ENCODE peak calls at places on chromosomes 6 and 20, in nine cellular contexts. H is astrocyte of the spinal cord, B is brain microvascular endothelial cell, Z is GM10248, X is aorta, P is T-helper 17 cell, M is AG10803, R is BJ, E is ELF-1. Y is an unnamed sample.

GRCh38 chr6:123913858-123914257 is 110.2 kb downstream of the NKAIN2 start:
- DNase-seq in H (peak), B (no peak), Z (no peak), X (no peak), P (no peak), M (no peak), R (no peak), E (no peak), Y (no peak)

GRCh38 chr6:28606424-28607391 is 81.0 kb downstream of the GPX5 start:
- DNase-seq in H (peak), B (peak), Z (peak), X (no peak), P (no peak), M (peak), R (no peak), E (peak), Y (peak)

GRCh38 chr6:42226251-42227143 is 8.8 kb upstream of the MRPS10 start:
- DNase-seq in H (peak), B (peak), Z (no peak), X (peak), P (no peak), M (peak), R (peak), E (peak), Y (peak)

GRCh38 chr6:45420083-45420908 is 42.6 kb upstream of the SUPT3H start:
- DNase-seq in H (peak), B (peak), Z (peak), X (no peak), P (peak), M (peak), R (no peak), E (peak), Y (peak)

GRCh38 chr20:59402697-59403096 is 102.3 kb downstream of the EDN3 start:
- DNase-seq in H (no peak), B (no peak), Z (no peak), X (no peak), P (no peak), M (no peak), R (no peak), E (no peak), Y (no peak)

GRCh38 chr6:135535989-135536414 is 38.5 kb upstream of the AHI1 start:
- DNase-seq in H (peak), B (peak), Z (peak), X (no peak), P (no peak), M (peak), R (peak), E (peak), Y (peak)

GRCh38 chr6:33343953-33344611 is 26.5 kb upstream of the ZBTB22 start:
- DNase-seq in H (no peak), B (no peak), Z (peak), X (no peak), P (peak), M (no peak), R (no peak), E (no peak), Y (no peak)

GRCh38 chr6:157455028-157455714 is 74.2 kb downstream of the ZDHHC14 start:
- DNase-seq in H (no peak), B (no peak), Z (no peak), X (no peak), P (no peak), M (no peak), R (no peak), E (no peak), Y (no peak)

GRCh38 chr20:32289661-32290431 is 12.4 kb downstream of the KIF3B start:
- DNase-seq in H (no peak), B (no peak), Z (no peak), X (no peak), P (no peak), M (no peak), R (no peak), E (no peak), Y (no peak)

GRCh38 chr20:8721098-8721497 is 347.8 kb upstream of the PLCB4 start:
- DNase-seq in H (peak), B (peak), Z (no peak), X (no peak), P (no peak), M (peak), R (no peak), E (peak), Y (peak)

GRCh38 chr6:109977791-109978173 is 329 bp upstream of the GPR6 start:
- DNase-seq in H (no peak), B (no peak), Z (no peak), X (no peak), P (no peak), M (no peak), R (no peak), E (no peak), Y (no peak)

GRCh38 chr20:37282558-37282957 is 6.9 kb upstream of the MANBAL start:
- DNase-seq in H (peak), B (peak), Z (no peak), X (no peak), P (no peak), M (peak), R (no peak), E (peak), Y (peak)

GRCh38 chr6:116410945-116411623 is 40.3 kb downstream of the DSE start:
- DNase-seq in H (peak), B (peak), Z (no peak), X (no peak), P (no peak), M (peak), R (no peak), E (no peak), Y (peak)

GRCh38 chr6:143940011-143940597 is 68.0 kb downstream of the PLAGL1 start:
- DNase-seq in H (peak), B (peak), Z (peak), X (no peak), P (peak), M (peak), R (no peak), E (peak), Y (peak)

GRCh38 chr6:36368921-36369880 is 18.3 kb downstream of the ETV7 start:
- DNase-seq in H (peak), B (peak), Z (no peak), X (peak), P (no peak), M (peak), R (peak), E (no peak), Y (peak)

GRCh38 chr6:133411757-133412156 is 170.6 kb downstream of the EYA4 start:
- DNase-seq in H (no peak), B (no peak), Z (no peak), X (no peak), P (no peak), M (no peak), R (no peak), E (no peak), Y (no peak)

GRCh38 chr20:63005862-63006564 is 751 bp downstream of the BHLHE23 start:
- DNase-seq in H (no peak), B (no peak), Z (no peak), X (no peak), P (no peak), M (peak), R (no peak), E (no peak), Y (no peak)

GRCh38 chr6:122798099-122798641 is 9.1 kb downstream of the SMPDL3A start:
- DNase-seq in H (peak), B (peak), Z (peak), X (no peak), P (no peak), M (peak), R (peak), E (no peak), Y (peak)

GRCh38 chr6:3708540-3708939 is 43.0 kb downstream of the PXDC1 start:
- DNase-seq in H (no peak), B (no peak), Z (no peak), X (no peak), P (no peak), M (no peak), R (no peak), E (no peak), Y (no peak)

GRCh38 chr20:17228624-17229061 is 1.8 kb downstream of the PCSK2 start:
- DNase-seq in H (no peak), B (no peak), Z (no peak), X (peak), P (no peak), M (no peak), R (no peak), E (peak), Y (no peak)

GRCh38 chr6:43491750-43492661 is 14.6 kb downstream of the TJAP1 start:
- DNase-seq in H (peak), B (peak), Z (no peak), X (peak), P (no peak), M (peak), R (no peak), E (no peak), Y (peak)

GRCh38 chr6:124753001-124753400 is 209.2 kb upstream of the RNF217 start:
- DNase-seq in H (no peak), B (no peak), Z (no peak), X (no peak), P (no peak), M (no peak), R (no peak), E (no peak), Y (no peak)

GRCh38 chr20:12982098-12982497 is 26.7 kb upstream of the SPTLC3 start:
- DNase-seq in H (no peak), B (no peak), Z (no peak), X (no peak), P (no peak), M (no peak), R (no peak), E (no peak), Y (no peak)

GRCh38 chr6:105587349-105588115 is 184.7 kb upstream of the PREP start:
- DNase-seq in H (no peak), B (peak), Z (no peak), X (no peak), P (no peak), M (peak), R (peak), E (peak), Y (peak)

GRCh38 chr20:51639206-51639832 is 96.8 kb upstream of the NFATC2 start:
- DNase-seq in H (peak), B (peak), Z (peak), X (peak), P (no peak), M (peak), R (no peak), E (peak), Y (peak)